ENCODE peak calls at places on chromosomes 16 and 17, in six cellular contexts. One of them, this sample, is unnamed.

GRCh38 chr16:89722392-89723278 is 1.3 kb downstream of the ZNF276 start:
- DNase-seq in K562: no peak
- DNase-seq in GM12878: no peak
- DNase-seq in SK-N-SH: no peak
- DNase-seq in HepG2: no peak
- DNase-seq in H1: peak; percentile 62
- DNase-seq in this sample: peak; percentile 78

GRCh38 chr16:83599789-83600462 is 207.9 kb upstream of the HSBP1 start:
- DNase-seq in K562: no peak
- DNase-seq in GM12878: no peak
- DNase-seq in SK-N-SH: no peak
- DNase-seq in HepG2: no peak
- DNase-seq in H1: no peak
- DNase-seq in this sample: no peak

GRCh38 chr17:876272-876671 is 94.1 kb downstream of the MRM3 start:
- DNase-seq in K562: no peak
- DNase-seq in GM12878: no peak
- DNase-seq in SK-N-SH: no peak
- DNase-seq in HepG2: no peak
- DNase-seq in H1: no peak
- DNase-seq in this sample: no peak

GRCh38 chr16:50303605-50304466 is 37.5 kb downstream of the ADCY7 start:
- DNase-seq in K562: no peak
- DNase-seq in GM12878: no peak
- DNase-seq in SK-N-SH: peak; percentile 19
- DNase-seq in HepG2: peak; percentile 80
- DNase-seq in H1: peak; percentile 42
- DNase-seq in this sample: no peak

GRCh38 chr16:50282010-50282538 is 15.7 kb downstream of the ADCY7 start:
- DNase-seq in K562: no peak
- DNase-seq in GM12878: peak; percentile 86
- DNase-seq in SK-N-SH: no peak
- DNase-seq in HepG2: no peak
- DNase-seq in H1: no peak
- DNase-seq in this sample: no peak

GRCh38 chr16:13083687-13084086 is 182.3 kb downstream of the SHISA9 start:
- DNase-seq in K562: no peak
- DNase-seq in GM12878: no peak
- DNase-seq in SK-N-SH: no peak
- DNase-seq in HepG2: no peak
- DNase-seq in H1: no peak
- DNase-seq in this sample: no peak

GRCh38 chr17:1022278-1023024 is 25.5 kb downstream of the TIMM22 start:
- DNase-seq in K562: no peak
- DNase-seq in GM12878: no peak
- DNase-seq in SK-N-SH: no peak
- DNase-seq in HepG2: no peak
- DNase-seq in H1: no peak
- DNase-seq in this sample: no peak

GRCh38 chr16:85524630-85525463 is 88.3 kb upstream of the GSE1 start:
- DNase-seq in K562: no peak
- DNase-seq in GM12878: no peak
- DNase-seq in SK-N-SH: peak; percentile 71
- DNase-seq in HepG2: peak; percentile 85
- DNase-seq in H1: no peak
- DNase-seq in this sample: peak; percentile 90

GRCh38 chr17:32516940-32517711 is 30.3 kb downstream of the CDK5R1 start:
- DNase-seq in K562: no peak
- DNase-seq in GM12878: no peak
- DNase-seq in SK-N-SH: no peak
- DNase-seq in HepG2: no peak
- DNase-seq in H1: no peak
- DNase-seq in this sample: no peak

GRCh38 chr17:4087911-4088693 is 54.7 kb downstream of the ZZEF1 start:
- DNase-seq in K562: no peak
- DNase-seq in GM12878: no peak
- DNase-seq in SK-N-SH: no peak
- DNase-seq in HepG2: no peak
- DNase-seq in H1: no peak
- DNase-seq in this sample: no peak

GRCh38 chr16:81530296-81530721 is 85.7 kb downstream of the CMIP start:
- DNase-seq in K562: no peak
- DNase-seq in GM12878: no peak
- DNase-seq in SK-N-SH: no peak
- DNase-seq in HepG2: no peak
- DNase-seq in H1: no peak
- DNase-seq in this sample: no peak

GRCh38 chr17:56112086-56112485 is 41.2 kb upstream of the ANKFN1 start:
- DNase-seq in K562: no peak
- DNase-seq in GM12878: no peak
- DNase-seq in SK-N-SH: no peak
- DNase-seq in HepG2: no peak
- DNase-seq in H1: no peak
- DNase-seq in this sample: no peak

GRCh38 chr17:34709108-34709779 is 129.9 kb downstream of the TMEM132E start:
- DNase-seq in K562: no peak
- DNase-seq in GM12878: no peak
- DNase-seq in SK-N-SH: no peak
- DNase-seq in HepG2: no peak
- DNase-seq in H1: no peak
- DNase-seq in this sample: no peak

GRCh38 chr17:51260960-51261958 is 913 bp downstream of the UTP18 start:
- DNase-seq in K562: peak; percentile 84
- DNase-seq in GM12878: no peak
- DNase-seq in SK-N-SH: peak; percentile 90
- DNase-seq in HepG2: peak; percentile 49
- DNase-seq in H1: peak; percentile 90
- DNase-seq in this sample: no peak

GRCh38 chr17:68783861-68784260 is 171.3 kb downstream of the ABCA8 start:
- DNase-seq in K562: no peak
- DNase-seq in GM12878: no peak
- DNase-seq in SK-N-SH: no peak
- DNase-seq in HepG2: no peak
- DNase-seq in H1: no peak
- DNase-seq in this sample: no peak

GRCh38 chr16:55532227-55532626 is 23.4 kb downstream of the LPCAT2 start:
- DNase-seq in K562: no peak
- DNase-seq in GM12878: no peak
- DNase-seq in SK-N-SH: no peak
- DNase-seq in HepG2: no peak
- DNase-seq in H1: no peak
- DNase-seq in this sample: no peak

GRCh38 chr16:48948911-48949310 is 332.7 kb downstream of the CBLN1 start:
- DNase-seq in K562: no peak
- DNase-seq in GM12878: no peak
- DNase-seq in SK-N-SH: no peak
- DNase-seq in HepG2: no peak
- DNase-seq in H1: no peak
- DNase-seq in this sample: no peak

GRCh38 chr17:57405486-57406072 is 149.3 kb downstream of the MSI2 start:
- DNase-seq in K562: no peak
- DNase-seq in GM12878: no peak
- DNase-seq in SK-N-SH: no peak
- DNase-seq in HepG2: no peak
- DNase-seq in H1: no peak
- DNase-seq in this sample: no peak

GRCh38 chr16:17138801-17139200 is 332.0 kb downstream of the XYLT1 start:
- DNase-seq in K562: peak; percentile 61
- DNase-seq in GM12878: no peak
- DNase-seq in SK-N-SH: no peak
- DNase-seq in HepG2: no peak
- DNase-seq in H1: peak; percentile 67
- DNase-seq in this sample: no peak

GRCh38 chr16:66091462-66091861 is 275.0 kb upstream of the CDH5 start:
- DNase-seq in K562: no peak
- DNase-seq in GM12878: no peak
- DNase-seq in SK-N-SH: no peak
- DNase-seq in HepG2: no peak
- DNase-seq in H1: no peak
- DNase-seq in this sample: no peak

GRCh38 chr17:10357768-10358167 is 15.0 kb downstream of the MYH13 start:
- DNase-seq in K562: peak; percentile 59
- DNase-seq in GM12878: no peak
- DNase-seq in SK-N-SH: peak; percentile 27
- DNase-seq in HepG2: no peak
- DNase-seq in H1: peak; percentile 80
- DNase-seq in this sample: no peak

GRCh38 chr16:31201511-31202401 is 804 bp downstream of the PYCARD start:
- DNase-seq in K562: peak; percentile 37
- DNase-seq in GM12878: no peak
- DNase-seq in SK-N-SH: peak; percentile 50
- DNase-seq in HepG2: no peak
- DNase-seq in H1: peak; percentile 81
- DNase-seq in this sample: no peak

GRCh38 chr17:65772989-65773388 is 211.5 kb upstream of the AXIN2 start:
- DNase-seq in K562: no peak
- DNase-seq in GM12878: no peak
- DNase-seq in SK-N-SH: no peak
- DNase-seq in HepG2: no peak
- DNase-seq in H1: no peak
- DNase-seq in this sample: no peak

GRCh38 chr17:42670199-42670924 is 6.4 kb downstream of the PLEKHH3 start:
- DNase-seq in K562: peak; percentile 44
- DNase-seq in GM12878: no peak
- DNase-seq in SK-N-SH: peak; percentile 58
- DNase-seq in HepG2: no peak
- DNase-seq in H1: peak; percentile 82
- DNase-seq in this sample: no peak

GRCh38 chr17:58493506-58493905 is 5.3 kb upstream of the HSF5 start:
- DNase-seq in K562: no peak
- DNase-seq in GM12878: no peak
- DNase-seq in SK-N-SH: no peak
- DNase-seq in HepG2: no peak
- DNase-seq in H1: peak; percentile 17
- DNase-seq in this sample: no peak

GRCh38 chr17:28390563-28390962 is 15.4 kb downstream of the SLC46A1 start:
- DNase-seq in K562: no peak
- DNase-seq in GM12878: no peak
- DNase-seq in SK-N-SH: no peak
- DNase-seq in HepG2: no peak
- DNase-seq in H1: no peak
- DNase-seq in this sample: no peak

GRCh38 chr17:28390984-28391383 is 15.0 kb downstream of the SLC46A1 start:
- DNase-seq in K562: no peak
- DNase-seq in GM12878: no peak
- DNase-seq in SK-N-SH: no peak
- DNase-seq in HepG2: no peak
- DNase-seq in H1: no peak
- DNase-seq in this sample: no peak

GRCh38 chr17:28392491-28392890 is 13.5 kb downstream of the SLC46A1 start:
- DNase-seq in K562: no peak
- DNase-seq in GM12878: no peak
- DNase-seq in SK-N-SH: no peak
- DNase-seq in HepG2: no peak
- DNase-seq in H1: no peak
- DNase-seq in this sample: no peak

GRCh38 chr17:28390123-28390522 is 15.9 kb downstream of the SLC46A1 start:
- DNase-seq in K562: no peak
- DNase-seq in GM12878: no peak
- DNase-seq in SK-N-SH: no peak
- DNase-seq in HepG2: no peak
- DNase-seq in H1: no peak
- DNase-seq in this sample: no peak

DNA sequence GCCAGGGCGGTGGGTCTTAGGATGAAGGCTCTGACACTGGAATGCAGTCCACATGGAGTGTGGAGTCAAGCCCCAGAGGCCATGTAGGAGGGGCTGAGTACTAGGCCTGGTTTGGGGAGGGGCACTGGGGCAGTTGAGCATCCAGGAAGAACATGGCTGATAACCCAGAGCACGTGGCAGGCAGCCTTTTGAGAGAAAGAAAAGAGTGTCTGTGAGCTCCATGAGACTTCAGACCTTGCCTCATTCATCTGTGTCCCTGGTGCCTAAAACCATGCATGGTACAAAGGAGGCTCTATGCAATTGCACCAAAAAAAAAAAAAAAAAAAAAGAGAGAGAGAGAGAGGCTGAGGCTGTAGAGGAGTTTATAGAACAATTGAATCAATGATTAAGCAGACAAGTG is 14.6 kb downstream of the SLC46A1 start:
- DNase-seq in K562: no peak
- DNase-seq in GM12878: no peak
- DNase-seq in SK-N-SH: no peak
- DNase-seq in HepG2: no peak
- DNase-seq in H1: no peak
- DNase-seq in this sample: no peak
- TF ChIP-seq JUND in K562: no peak
- TF ChIP-seq JUND in GM12878: no peak
- TF ChIP-seq JUND in SK-N-SH: no peak
- TF ChIP-seq JUND in HepG2: no peak
- TF ChIP-seq JUND in H1: no peak
- TF ChIP-seq JUND in this sample: no peak

GRCh38 chr17:8376302-8377067 is at the start of gene KRABD2:
- DNase-seq in K562: peak; percentile 83
- DNase-seq in GM12878: peak; percentile 38
- DNase-seq in SK-N-SH: peak; percentile 98
- DNase-seq in HepG2: peak; percentile 87
- DNase-seq in H1: peak; percentile 95
- DNase-seq in this sample: peak; percentile 86
- TF ChIP-seq JUND in K562: no peak
- TF ChIP-seq JUND in GM12878: no peak
- TF ChIP-seq JUND in SK-N-SH: peak; percentile 62
- TF ChIP-seq JUND in HepG2: peak; percentile 32
- TF ChIP-seq JUND in H1: peak; percentile 17
- TF ChIP-seq JUND in this sample: peak; percentile 27

GRCh38 chr16:27724491-27724878 is 174.5 kb downstream of the KATNIP start:
- DNase-seq in K562: no peak
- DNase-seq in GM12878: no peak
- DNase-seq in SK-N-SH: peak; percentile 58
- DNase-seq in HepG2: no peak
- DNase-seq in H1: no peak
- DNase-seq in this sample: no peak
- TF ChIP-seq JUND in K562: no peak
- TF ChIP-seq JUND in GM12878: no peak
- TF ChIP-seq JUND in SK-N-SH: no peak
- TF ChIP-seq JUND in HepG2: no peak
- TF ChIP-seq JUND in H1: no peak
- TF ChIP-seq JUND in this sample: no peak

DNA sequence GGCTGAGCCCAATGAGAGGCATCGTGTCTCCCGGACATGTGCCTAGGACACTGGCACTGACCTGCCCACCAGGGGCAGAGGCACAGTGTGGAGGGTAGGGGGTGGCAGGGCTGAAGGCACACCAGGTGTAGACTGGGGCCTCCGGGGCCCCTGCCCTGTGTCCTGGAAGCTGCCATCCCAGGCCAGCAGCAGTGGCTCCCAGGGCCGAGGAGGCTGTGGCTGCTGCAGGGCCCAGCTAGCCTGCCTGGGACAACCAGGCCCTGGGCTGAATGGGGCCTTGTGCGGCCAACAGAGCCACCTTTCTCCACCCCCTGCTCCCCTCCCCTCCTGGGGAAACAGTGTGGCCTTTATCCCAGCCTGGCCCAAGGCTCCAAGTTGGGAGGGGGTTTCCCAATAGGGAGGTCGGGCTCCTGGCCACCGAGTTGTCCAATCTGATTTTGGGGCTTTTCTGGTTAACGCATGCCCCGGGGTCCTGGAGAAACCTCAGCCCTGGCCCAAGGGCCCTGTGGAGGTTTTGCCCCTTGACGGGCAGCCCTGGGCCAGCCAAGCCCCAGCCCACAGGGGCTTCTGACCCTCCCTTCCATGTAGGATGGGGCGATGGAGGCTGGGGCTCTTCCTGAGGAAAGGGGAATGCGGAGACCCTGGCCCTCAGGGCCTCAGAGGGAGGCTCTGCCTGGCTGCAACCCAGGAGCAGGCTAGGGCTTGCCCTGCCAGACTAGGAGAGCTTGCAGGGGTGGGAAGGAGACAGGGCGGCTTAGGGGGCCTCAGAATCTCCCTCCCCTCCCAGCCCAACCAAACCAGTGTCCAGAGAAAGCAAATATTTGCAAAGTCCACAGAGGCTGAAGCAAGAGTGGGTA is 4.2 kb downstream of the MTSS2 start:
- DNase-seq in K562: no peak
- DNase-seq in GM12878: no peak
- DNase-seq in SK-N-SH: peak; percentile 51
- DNase-seq in HepG2: peak; percentile 92
- DNase-seq in H1: no peak
- DNase-seq in this sample: no peak
- TF ChIP-seq JUND in K562: no peak
- TF ChIP-seq JUND in GM12878: no peak
- TF ChIP-seq JUND in SK-N-SH: no peak
- TF ChIP-seq JUND in HepG2: peak; percentile 83
- TF ChIP-seq JUND in H1: no peak
- TF ChIP-seq JUND in this sample: no peak